ENCODE peak calls at places on chromosomes 3 and 15, in five cellular contexts. O is WTC11, B is heart right ventricle, N is astrocyte of the spinal cord, S is pancreas. C is an unnamed sample.

GRCh38 chr3:40631341-40631995 is 106.7 kb downstream of the ZNF621 start:
- DNase-seq in N (no peak), B (no peak), O (no peak), S (no peak), C (no peak)

GRCh38 chr3:106255870-106256248 is 387.0 kb upstream of the CBLB start:
- DNase-seq in B (no peak), N (no peak), O (no peak), S (no peak), C (no peak)

GRCh38 chr15:48002772-48003171 is 118.0 kb upstream of the SLC24A5 start:
- DNase-seq in O (no peak), S (no peak), N (no peak), B (no peak), C (no peak)

GRCh38 chr3:9396301-9396631 is 1.1 kb upstream of the SETD5 start:
- DNase-seq in S (peak), N (peak), B (peak), O (peak), C (peak)

GRCh38 chr15:81825136-81825535 is 220.7 kb downstream of the MEX3B start:
- DNase-seq in B (no peak), O (no peak), S (no peak), N (no peak), C (no peak)

GRCh38 chr3:184551103-184551502 is 10.5 kb upstream of the EPHB3 start:
- DNase-seq in O (no peak), S (no peak), N (no peak), B (no peak), C (no peak)

GRCh38 chr3:122646146-122646988 is 34.3 kb upstream of the PARP14 start:
- DNase-seq in N (no peak), O (no peak), B (no peak), S (no peak), C (no peak)

GRCh38 chr15:60000824-60001641 is 3.1 kb upstream of the FOXB1 start:
- DNase-seq in S (no peak), B (no peak), O (no peak), N (no peak), C (no peak)

GRCh38 chr15:39506146-39506545 is 74.7 kb upstream of the THBS1 start:
- DNase-seq in O (no peak), S (no peak), N (no peak), B (no peak), C (no peak)

GRCh38 chr3:123620338-123620737 is 35.5 kb upstream of the HACD2 start:
- DNase-seq in N (no peak), B (no peak), O (no peak), S (no peak), C (no peak)

GRCh38 chr15:39426552-39427532 is 154.0 kb upstream of the THBS1 start:
- DNase-seq in O (no peak), B (peak), S (no peak), N (peak), C (no peak)

GRCh38 chr3:103796068-103796467 is 1361.3 kb downstream of the ZPLD1 start:
- DNase-seq in N (no peak), B (no peak), S (no peak), O (no peak), C (no peak)

GRCh38 chr15:58545307-58546065 is 113.7 kb downstream of the LIPC start:
- DNase-seq in B (no peak), S (no peak), N (peak), O (no peak), C (no peak)

GRCh38 chr3:55854395-55854994 is 367.4 kb upstream of the WNT5A start:
- DNase-seq in O (no peak), S (no peak), N (no peak), B (no peak), C (no peak)

GRCh38 chr15:88810449-88810848 is 7.2 kb downstream of the ACAN start:
- DNase-seq in S (no peak), O (no peak), N (no peak), B (no peak), C (no peak)

GRCh38 chr3:141288331-141288990 is 56.8 kb downstream of the PXYLP1 start:
- DNase-seq in B (no peak), N (no peak), O (no peak), S (no peak), C (no peak)

GRCh38 chr3:89847955-89848354 is 740.5 kb downstream of the EPHA3 start:
- DNase-seq in O (no peak), S (no peak), N (no peak), B (no peak), C (no peak)

GRCh38 chr15:75868019-75868418 is 24.8 kb downstream of the UBE2Q2 start:
- DNase-seq in B (no peak), S (no peak), N (no peak), O (no peak), C (no peak)

GRCh38 chr3:182597621-182598041 is 195.7 kb upstream of the ATP11B start:
- DNase-seq in O (no peak), N (peak), B (no peak), S (no peak), C (no peak)

GRCh38 chr15:75732809-75733451 is 20.3 kb upstream of the CSPG4 start:
- DNase-seq in N (peak), B (peak), O (peak), S (peak), C (peak)

GRCh38 chr15:52336530-52336929 is 40.9 kb upstream of the MYO5C start:
- DNase-seq in N (no peak), O (no peak), S (no peak), B (no peak), C (no peak)
- TF ChIP-seq CTCF in N (no peak), O (no peak), S (no peak), B (no peak), C (peak)

GRCh38 chr15:43210172-43210745 is 10.6 kb downstream of the EPB42 start:
- DNase-seq in O (no peak), N (no peak), B (no peak), S (no peak), C (no peak)

GRCh38 chr15:43208052-43209002 is 12.5 kb downstream of the EPB42 start:
- DNase-seq in B (no peak), N (no peak), O (no peak), S (no peak), C (no peak)

GRCh38 chr15:43210807-43211206 is 10.0 kb downstream of the EPB42 start:
- DNase-seq in O (no peak), S (no peak), N (no peak), B (no peak), C (no peak)

GRCh38 chr15:43211336-43211735 is 9.5 kb downstream of the EPB42 start:
- DNase-seq in N (no peak), B (no peak), S (no peak), O (no peak), C (no peak)

GRCh38 chr15:43209059-43209824 is 11.6 kb downstream of the EPB42 start:
- DNase-seq in B (no peak), O (peak), N (no peak), S (no peak), C (peak)
- TF ChIP-seq CTCF in B (no peak), O (no peak), N (peak), S (no peak), C (peak)

DNA sequence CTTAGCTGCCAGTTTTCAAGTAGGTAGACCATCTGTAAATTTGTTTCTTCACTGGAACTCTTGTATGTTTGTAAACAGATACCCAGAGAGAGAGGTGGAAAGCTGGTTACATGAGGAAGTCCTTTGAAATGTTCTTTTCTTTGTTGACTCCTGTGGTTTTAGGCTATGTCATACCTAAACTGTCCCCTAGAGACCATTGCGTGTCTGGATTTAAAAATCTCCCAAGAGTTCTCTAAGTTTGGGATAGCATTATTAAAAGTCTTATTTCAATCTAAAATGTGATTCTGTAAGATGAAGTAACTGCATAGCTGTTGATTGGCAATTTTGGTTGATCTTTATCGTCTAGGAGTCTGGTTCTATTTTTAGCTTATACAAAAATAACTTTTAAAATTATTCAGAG is 127.2 kb downstream of the GHSR start:
- DNase-seq in S (no peak), B (no peak), O (no peak), N (peak), C (no peak)
- TF ChIP-seq CTCF in S (no peak), B (peak), O (no peak), N (no peak), C (no peak)

GRCh38 chr3:18444597-18445420 is 19.7 kb upstream of the SATB1 start:
- DNase-seq in O (peak), N (peak), B (peak), S (peak), C (no peak)
- TF ChIP-seq CTCF in O (no peak), N (peak), B (peak), S (peak), C (peak)